ENCODE peak calls at places on chromosomes 5 and 9, in nine cellular contexts. One of them, this sample, is unnamed.

GRCh38 chr5:158236511-158237335 is 377.8 kb upstream of the CLINT1 start:
- DNase-seq in RCC 7860: no peak
- DNase-seq in endothelial cell: no peak
- DNase-seq in memory B cell: no peak
- DNase-seq in iris pigment epithelial cell: peak; percentile 9
- DNase-seq in globus pallidus: no peak
- DNase-seq in HEK293T: no peak
- DNase-seq in WTC11: no peak
- DNase-seq in left ventricle myocardium superior: no peak
- DNase-seq in this sample: no peak

GRCh38 chr5:53031695-53032096 is 42.5 kb downstream of the ITGA2 start:
- DNase-seq in HEK293T: no peak
- DNase-seq in WTC11: no peak
- DNase-seq in RCC 7860: peak; percentile 75
- DNase-seq in memory B cell: no peak
- DNase-seq in globus pallidus: peak; percentile 24
- DNase-seq in left ventricle myocardium superior: no peak
- DNase-seq in iris pigment epithelial cell: peak; percentile 97
- DNase-seq in endothelial cell: no peak
- DNase-seq in this sample: no peak

GRCh38 chr5:174935854-174936474 is 211.6 kb downstream of the MSX2 start:
- DNase-seq in HEK293T: peak; percentile 84
- DNase-seq in globus pallidus: peak; percentile 56
- DNase-seq in RCC 7860: peak; percentile 20
- DNase-seq in iris pigment epithelial cell: peak; percentile 21
- DNase-seq in endothelial cell: peak; percentile 81
- DNase-seq in memory B cell: peak; percentile 11
- DNase-seq in left ventricle myocardium superior: peak; percentile 68
- DNase-seq in WTC11: peak; percentile 83
- DNase-seq in this sample: peak; percentile 83

GRCh38 chr5:137871571-137871970 is 3.9 kb downstream of the MYOT start:
- DNase-seq in globus pallidus: no peak
- DNase-seq in WTC11: no peak
- DNase-seq in RCC 7860: no peak
- DNase-seq in iris pigment epithelial cell: no peak
- DNase-seq in memory B cell: no peak
- DNase-seq in endothelial cell: no peak
- DNase-seq in HEK293T: no peak
- DNase-seq in left ventricle myocardium superior: no peak
- DNase-seq in this sample: no peak

GRCh38 chr5:126365446-126366198 is 57.6 kb upstream of the GRAMD2B start:
- DNase-seq in globus pallidus: no peak
- DNase-seq in memory B cell: no peak
- DNase-seq in left ventricle myocardium superior: no peak
- DNase-seq in iris pigment epithelial cell: no peak
- DNase-seq in WTC11: no peak
- DNase-seq in HEK293T: no peak
- DNase-seq in endothelial cell: no peak
- DNase-seq in RCC 7860: no peak
- DNase-seq in this sample: no peak

GRCh38 chr5:138803935-138804334 is 50.7 kb downstream of the CTNNA1 start:
- DNase-seq in RCC 7860: no peak
- DNase-seq in left ventricle myocardium superior: no peak
- DNase-seq in globus pallidus: no peak
- DNase-seq in iris pigment epithelial cell: no peak
- DNase-seq in endothelial cell: no peak
- DNase-seq in HEK293T: no peak
- DNase-seq in memory B cell: no peak
- DNase-seq in WTC11: no peak
- DNase-seq in this sample: no peak

GRCh38 chr5:122420126-122420525 is 108.1 kb downstream of the SNCAIP start:
- DNase-seq in endothelial cell: no peak
- DNase-seq in HEK293T: no peak
- DNase-seq in WTC11: no peak
- DNase-seq in globus pallidus: no peak
- DNase-seq in left ventricle myocardium superior: no peak
- DNase-seq in memory B cell: no peak
- DNase-seq in iris pigment epithelial cell: no peak
- DNase-seq in RCC 7860: no peak
- DNase-seq in this sample: no peak

GRCh38 chr5:21810737-21811316 is 1042.3 kb downstream of the CDH12 start:
- DNase-seq in globus pallidus: peak; percentile 7
- DNase-seq in endothelial cell: no peak
- DNase-seq in WTC11: no peak
- DNase-seq in HEK293T: peak; percentile 10
- DNase-seq in iris pigment epithelial cell: peak; percentile 45
- DNase-seq in left ventricle myocardium superior: no peak
- DNase-seq in memory B cell: no peak
- DNase-seq in RCC 7860: no peak
- DNase-seq in this sample: no peak

GRCh38 chr5:170832241-170832640 is 29.6 kb upstream of the RANBP17 start:
- DNase-seq in left ventricle myocardium superior: no peak
- DNase-seq in WTC11: peak; percentile 20
- DNase-seq in endothelial cell: no peak
- DNase-seq in iris pigment epithelial cell: no peak
- DNase-seq in RCC 7860: no peak
- DNase-seq in globus pallidus: no peak
- DNase-seq in memory B cell: no peak
- DNase-seq in HEK293T: no peak
- DNase-seq in this sample: no peak

GRCh38 chr9:136326777-136327312 is 494 bp upstream of the GPSM1 start:
- DNase-seq in endothelial cell: no peak
- DNase-seq in left ventricle myocardium superior: no peak
- DNase-seq in globus pallidus: no peak
- DNase-seq in HEK293T: no peak
- DNase-seq in memory B cell: no peak
- DNase-seq in RCC 7860: no peak
- DNase-seq in WTC11: no peak
- DNase-seq in iris pigment epithelial cell: no peak
- DNase-seq in this sample: no peak

GRCh38 chr9:92804727-92805126 is 40.1 kb upstream of the BICD2 start:
- DNase-seq in RCC 7860: no peak
- DNase-seq in WTC11: no peak
- DNase-seq in endothelial cell: no peak
- DNase-seq in iris pigment epithelial cell: no peak
- DNase-seq in HEK293T: no peak
- DNase-seq in globus pallidus: no peak
- DNase-seq in memory B cell: no peak
- DNase-seq in left ventricle myocardium superior: no peak
- DNase-seq in this sample: no peak

GRCh38 chr9:86285247-86285646 is 2.9 kb upstream of the ISCA1 start:
- DNase-seq in left ventricle myocardium superior: no peak
- DNase-seq in WTC11: no peak
- DNase-seq in RCC 7860: no peak
- DNase-seq in iris pigment epithelial cell: no peak
- DNase-seq in memory B cell: no peak
- DNase-seq in endothelial cell: no peak
- DNase-seq in HEK293T: no peak
- DNase-seq in globus pallidus: no peak
- DNase-seq in this sample: no peak

GRCh38 chr9:108784998-108785397 is 70.8 kb downstream of the ACTL7B start:
- DNase-seq in WTC11: no peak
- DNase-seq in RCC 7860: no peak
- DNase-seq in iris pigment epithelial cell: peak; percentile 79
- DNase-seq in HEK293T: no peak
- DNase-seq in endothelial cell: no peak
- DNase-seq in left ventricle myocardium superior: no peak
- DNase-seq in globus pallidus: no peak
- DNase-seq in memory B cell: no peak
- DNase-seq in this sample: no peak

GRCh38 chr5:176564002-176564401 is 14.9 kb downstream of the CDHR2 start:
- DNase-seq in globus pallidus: no peak
- DNase-seq in memory B cell: no peak
- DNase-seq in HEK293T: no peak
- DNase-seq in iris pigment epithelial cell: peak; percentile 30
- DNase-seq in WTC11: no peak
- DNase-seq in RCC 7860: no peak
- DNase-seq in endothelial cell: no peak
- DNase-seq in left ventricle myocardium superior: no peak
- DNase-seq in this sample: no peak

GRCh38 chr9:110891760-110892159 is 146.5 kb downstream of the LPAR1 start:
- DNase-seq in globus pallidus: no peak
- DNase-seq in left ventricle myocardium superior: no peak
- DNase-seq in endothelial cell: no peak
- DNase-seq in WTC11: no peak
- DNase-seq in memory B cell: no peak
- DNase-seq in RCC 7860: no peak
- DNase-seq in iris pigment epithelial cell: peak; percentile 29
- DNase-seq in HEK293T: no peak
- DNase-seq in this sample: no peak

This sample was measured in iPS-NIHi11.